ENCODE peak calls at places on chromosomes 4 and X, in six cellular contexts. One of them, this sample, is unnamed.

GRCh38 chr4:181897935-181898334 is 345.3 kb upstream of the TENM3 start:
- DNase-seq in iPS-NIHi11: no peak
- DNase-seq in foreskin fibroblast: no peak
- DNase-seq in naive B cell: no peak
- DNase-seq in endothelial cell: no peak
- DNase-seq in NCI-H1092 treated with DMSO at 0.1 percent for 48 hours: no peak
- DNase-seq in this sample: no peak

GRCh38 chr4:47837582-47838294 is at the start of gene CORIN:
- DNase-seq in endothelial cell: no peak
- DNase-seq in NCI-H1092 treated with DMSO at 0.1 percent for 48 hours: no peak
- DNase-seq in foreskin fibroblast: no peak
- DNase-seq in iPS-NIHi11: peak
- DNase-seq in naive B cell: no peak
- DNase-seq in this sample: no peak

GRCh38 chr4:26792639-26793038 is 68.0 kb upstream of the STIM2 start:
- DNase-seq in naive B cell: no peak
- DNase-seq in NCI-H1092 treated with DMSO at 0.1 percent for 48 hours: no peak
- DNase-seq in endothelial cell: no peak
- DNase-seq in iPS-NIHi11: no peak
- DNase-seq in foreskin fibroblast: no peak
- DNase-seq in this sample: no peak

GRCh38 chr4:27289704-27290103 is 429.1 kb downstream of the STIM2 start:
- DNase-seq in NCI-H1092 treated with DMSO at 0.1 percent for 48 hours: no peak
- DNase-seq in foreskin fibroblast: no peak
- DNase-seq in iPS-NIHi11: no peak
- DNase-seq in endothelial cell: no peak
- DNase-seq in naive B cell: no peak
- DNase-seq in this sample: peak

GRCh38 chrX:72045552-72046277 is 86.0 kb downstream of the RTL5 start:
- DNase-seq in naive B cell: no peak
- DNase-seq in foreskin fibroblast: no peak
- DNase-seq in iPS-NIHi11: peak
- DNase-seq in endothelial cell: no peak
- DNase-seq in NCI-H1092 treated with DMSO at 0.1 percent for 48 hours: no peak
- DNase-seq in this sample: no peak

GRCh38 chr4:99462875-99463464 is 27.8 kb upstream of the ADH7 start:
- DNase-seq in naive B cell: peak
- DNase-seq in NCI-H1092 treated with DMSO at 0.1 percent for 48 hours: peak
- DNase-seq in endothelial cell: peak
- DNase-seq in iPS-NIHi11: peak
- DNase-seq in foreskin fibroblast: peak
- DNase-seq in this sample: peak

GRCh38 chrX:14030248-14030592 is 528 bp upstream of the GEMIN8 start:
- DNase-seq in NCI-H1092 treated with DMSO at 0.1 percent for 48 hours: peak
- DNase-seq in iPS-NIHi11: no peak
- DNase-seq in foreskin fibroblast: peak
- DNase-seq in naive B cell: no peak
- DNase-seq in endothelial cell: no peak
- DNase-seq in this sample: no peak

GRCh38 chrX:22296871-22297270 is 24.2 kb downstream of the CBLL2 start:
- DNase-seq in foreskin fibroblast: peak
- DNase-seq in iPS-NIHi11: no peak
- DNase-seq in endothelial cell: no peak
- DNase-seq in NCI-H1092 treated with DMSO at 0.1 percent for 48 hours: no peak
- DNase-seq in naive B cell: no peak
- DNase-seq in this sample: no peak

GRCh38 chr4:85407546-85407945 is 67.4 kb upstream of the ARHGAP24 start:
- DNase-seq in iPS-NIHi11: no peak
- DNase-seq in naive B cell: no peak
- DNase-seq in endothelial cell: no peak
- DNase-seq in NCI-H1092 treated with DMSO at 0.1 percent for 48 hours: no peak
- DNase-seq in foreskin fibroblast: no peak
- DNase-seq in this sample: no peak

GRCh38 chrX:105845661-105846060 is 23.3 kb downstream of the NRK start:
- DNase-seq in endothelial cell: no peak
- DNase-seq in naive B cell: no peak
- DNase-seq in foreskin fibroblast: no peak
- DNase-seq in NCI-H1092 treated with DMSO at 0.1 percent for 48 hours: no peak
- DNase-seq in iPS-NIHi11: no peak
- DNase-seq in this sample: no peak

GRCh38 chr4:71595576-71596108 is 188.2 kb downstream of the GC start:
- DNase-seq in endothelial cell: no peak
- DNase-seq in naive B cell: no peak
- DNase-seq in foreskin fibroblast: no peak
- DNase-seq in NCI-H1092 treated with DMSO at 0.1 percent for 48 hours: peak
- DNase-seq in iPS-NIHi11: no peak
- DNase-seq in this sample: no peak

GRCh38 chr4:7983296-7983695 is 43.6 kb upstream of the AFAP1 start:
- DNase-seq in foreskin fibroblast: no peak
- DNase-seq in naive B cell: no peak
- DNase-seq in iPS-NIHi11: no peak
- DNase-seq in endothelial cell: no peak
- DNase-seq in NCI-H1092 treated with DMSO at 0.1 percent for 48 hours: no peak
- DNase-seq in this sample: no peak

GRCh38 chr4:28444886-28445496 is 1584.3 kb downstream of the STIM2 start:
- DNase-seq in foreskin fibroblast: peak
- DNase-seq in NCI-H1092 treated with DMSO at 0.1 percent for 48 hours: no peak
- DNase-seq in naive B cell: no peak
- DNase-seq in iPS-NIHi11: no peak
- DNase-seq in endothelial cell: no peak
- DNase-seq in this sample: no peak

GRCh38 chrX:149151805-149152757 is 353.0 kb downstream of the IDS start:
- DNase-seq in iPS-NIHi11: no peak
- DNase-seq in endothelial cell: no peak
- DNase-seq in NCI-H1092 treated with DMSO at 0.1 percent for 48 hours: no peak
- DNase-seq in naive B cell: no peak
- DNase-seq in foreskin fibroblast: peak
- DNase-seq in this sample: no peak

GRCh38 chrX:10761447-10761846 is 141.1 kb upstream of the MID1 start:
- DNase-seq in naive B cell: no peak
- DNase-seq in foreskin fibroblast: no peak
- DNase-seq in iPS-NIHi11: no peak
- DNase-seq in endothelial cell: no peak
- DNase-seq in NCI-H1092 treated with DMSO at 0.1 percent for 48 hours: no peak
- DNase-seq in this sample: no peak

GRCh38 chr4:176840166-176840565 is 47.4 kb upstream of the VEGFC start:
- DNase-seq in endothelial cell: no peak
- DNase-seq in naive B cell: no peak
- DNase-seq in NCI-H1092 treated with DMSO at 0.1 percent for 48 hours: no peak
- DNase-seq in iPS-NIHi11: no peak
- DNase-seq in foreskin fibroblast: no peak
- DNase-seq in this sample: no peak

GRCh38 chr4:73137121-73137520 is 67.6 kb upstream of the COX18 start:
- DNase-seq in endothelial cell: no peak
- DNase-seq in foreskin fibroblast: no peak
- DNase-seq in iPS-NIHi11: no peak
- DNase-seq in naive B cell: no peak
- DNase-seq in NCI-H1092 treated with DMSO at 0.1 percent for 48 hours: no peak
- DNase-seq in this sample: no peak

GRCh38 chr4:54525602-54526001 is 132.2 kb upstream of the KIT start:
- DNase-seq in endothelial cell: no peak
- DNase-seq in naive B cell: no peak
- DNase-seq in NCI-H1092 treated with DMSO at 0.1 percent for 48 hours: no peak
- DNase-seq in foreskin fibroblast: peak
- DNase-seq in iPS-NIHi11: peak
- DNase-seq in this sample: no peak

GRCh38 chr4:4719446-4719845 is 140.0 kb upstream of the MSX1 start:
- DNase-seq in iPS-NIHi11: peak
- DNase-seq in naive B cell: no peak
- DNase-seq in foreskin fibroblast: no peak
- DNase-seq in NCI-H1092 treated with DMSO at 0.1 percent for 48 hours: no peak
- DNase-seq in endothelial cell: no peak
- DNase-seq in this sample: no peak

GRCh38 chrX:152989292-152989658 is 4.6 kb downstream of the PNMA5 start:
- DNase-seq in endothelial cell: no peak
- DNase-seq in iPS-NIHi11: no peak
- DNase-seq in NCI-H1092 treated with DMSO at 0.1 percent for 48 hours: no peak
- DNase-seq in naive B cell: no peak
- DNase-seq in foreskin fibroblast: peak
- DNase-seq in this sample: no peak

GRCh38 chrX:72126048-72126415 is 5.7 kb downstream of the RTL5 start:
- DNase-seq in NCI-H1092 treated with DMSO at 0.1 percent for 48 hours: peak
- DNase-seq in endothelial cell: no peak
- DNase-seq in naive B cell: no peak
- DNase-seq in foreskin fibroblast: peak
- DNase-seq in iPS-NIHi11: no peak
- DNase-seq in this sample: no peak

GRCh38 chr4:1510931-1511330 is 104.7 kb upstream of the NKX1-1 start:
- DNase-seq in NCI-H1092 treated with DMSO at 0.1 percent for 48 hours: no peak
- DNase-seq in iPS-NIHi11: no peak
- DNase-seq in endothelial cell: no peak
- DNase-seq in naive B cell: no peak
- DNase-seq in foreskin fibroblast: no peak
- DNase-seq in this sample: no peak

GRCh38 chr4:27666943-27667342 is 806.3 kb downstream of the STIM2 start:
- DNase-seq in naive B cell: no peak
- DNase-seq in endothelial cell: no peak
- DNase-seq in iPS-NIHi11: peak
- DNase-seq in foreskin fibroblast: no peak
- DNase-seq in NCI-H1092 treated with DMSO at 0.1 percent for 48 hours: peak
- DNase-seq in this sample: no peak

GRCh38 chr4:169341490-169341889 is 70.7 kb upstream of the SH3RF1 start:
- DNase-seq in naive B cell: no peak
- DNase-seq in NCI-H1092 treated with DMSO at 0.1 percent for 48 hours: no peak
- DNase-seq in foreskin fibroblast: peak
- DNase-seq in iPS-NIHi11: no peak
- DNase-seq in endothelial cell: no peak
- DNase-seq in this sample: no peak

GRCh38 chr4:152357206-152357605 is 178.7 kb downstream of the FBXW7 start:
- DNase-seq in naive B cell: no peak
- DNase-seq in foreskin fibroblast: peak
- DNase-seq in NCI-H1092 treated with DMSO at 0.1 percent for 48 hours: no peak
- DNase-seq in endothelial cell: no peak
- DNase-seq in iPS-NIHi11: no peak
- DNase-seq in this sample: no peak

GRCh38 chrX:38205037-38205436 is 15.6 kb downstream of the SRPX start:
- DNase-seq in foreskin fibroblast: no peak
- DNase-seq in NCI-H1092 treated with DMSO at 0.1 percent for 48 hours: no peak
- DNase-seq in endothelial cell: no peak
- DNase-seq in naive B cell: peak
- DNase-seq in iPS-NIHi11: no peak
- DNase-seq in this sample: no peak

GRCh38 chrX:107118322-107119147 is at the start of gene RBM41:
- DNase-seq in naive B cell: peak
- DNase-seq in NCI-H1092 treated with DMSO at 0.1 percent for 48 hours: peak
- DNase-seq in iPS-NIHi11: peak
- DNase-seq in foreskin fibroblast: peak
- DNase-seq in endothelial cell: peak
- DNase-seq in this sample: peak

GRCh38 chrX:626745-627509 is 3.7 kb upstream of the SHOX start:
- DNase-seq in iPS-NIHi11: no peak
- DNase-seq in foreskin fibroblast: peak
- DNase-seq in naive B cell: no peak
- DNase-seq in NCI-H1092 treated with DMSO at 0.1 percent for 48 hours: no peak
- DNase-seq in endothelial cell: no peak
- DNase-seq in this sample: no peak

GRCh38 chr4:110624904-110625494 is 2.1 kb upstream of the PITX2 start:
- DNase-seq in NCI-H1092 treated with DMSO at 0.1 percent for 48 hours: no peak
- DNase-seq in naive B cell: no peak
- DNase-seq in endothelial cell: no peak
- DNase-seq in iPS-NIHi11: no peak
- DNase-seq in foreskin fibroblast: no peak
- DNase-seq in this sample: no peak

GRCh38 chr4:30875659-30876269 is 155.6 kb downstream of the PCDH7 start:
- DNase-seq in iPS-NIHi11: no peak
- DNase-seq in naive B cell: no peak
- DNase-seq in NCI-H1092 treated with DMSO at 0.1 percent for 48 hours: no peak
- DNase-seq in endothelial cell: no peak
- DNase-seq in foreskin fibroblast: peak
- DNase-seq in this sample: no peak

GRCh38 chrX:14865201-14865600 is 7.7 kb downstream of the FANCB start:
- DNase-seq in naive B cell: no peak
- DNase-seq in iPS-NIHi11: no peak
- DNase-seq in foreskin fibroblast: peak
- DNase-seq in NCI-H1092 treated with DMSO at 0.1 percent for 48 hours: no peak
- DNase-seq in endothelial cell: no peak
- DNase-seq in this sample: no peak

GRCh38 chr4:73599182-73599581 is 21.1 kb downstream of the RASSF6 start:
- DNase-seq in iPS-NIHi11: peak
- DNase-seq in NCI-H1092 treated with DMSO at 0.1 percent for 48 hours: no peak
- DNase-seq in foreskin fibroblast: peak
- DNase-seq in endothelial cell: no peak
- DNase-seq in naive B cell: no peak
- DNase-seq in this sample: no peak

GRCh38 chr4:150139297-150139696 is 61.1 kb downstream of the DCLK2 start:
- DNase-seq in foreskin fibroblast: no peak
- DNase-seq in naive B cell: no peak
- DNase-seq in iPS-NIHi11: no peak
- DNase-seq in NCI-H1092 treated with DMSO at 0.1 percent for 48 hours: no peak
- DNase-seq in endothelial cell: no peak
- DNase-seq in this sample: no peak

GRCh38 chrX:136157187-136157586 is 9.9 kb downstream of the FHL1 start:
- DNase-seq in foreskin fibroblast: peak
- DNase-seq in naive B cell: peak
- DNase-seq in endothelial cell: no peak
- DNase-seq in NCI-H1092 treated with DMSO at 0.1 percent for 48 hours: no peak
- DNase-seq in iPS-NIHi11: no peak
- DNase-seq in this sample: no peak

GRCh38 chr4:83389037-83389755 is 54.5 kb upstream of the HPSE start:
- DNase-seq in iPS-NIHi11: no peak
- DNase-seq in naive B cell: no peak
- DNase-seq in foreskin fibroblast: no peak
- DNase-seq in NCI-H1092 treated with DMSO at 0.1 percent for 48 hours: no peak
- DNase-seq in endothelial cell: no peak
- DNase-seq in this sample: no peak

GRCh38 chr4:45910511-45910910 is 213.3 kb downstream of the GABRG1 start:
- DNase-seq in naive B cell: no peak
- DNase-seq in NCI-H1092 treated with DMSO at 0.1 percent for 48 hours: no peak
- DNase-seq in endothelial cell: no peak
- DNase-seq in foreskin fibroblast: no peak
- DNase-seq in iPS-NIHi11: no peak
- DNase-seq in this sample: no peak